ENCODE peak calls at places on chromosomes 2 and 18, in ten cellular contexts. B is cardiac muscle cell; Z is Caco-2; X is CD8-positive, alpha-beta T cell; J is HFF-Myc; L is epithelial cell of esophagus; V is CD8-positive, alpha-beta memory T cell; G is cardiac fibroblast; K is GM12865; Q is right cardiac atrium. M is an unnamed sample.

GRCh38 chr2:164898475-164898874 is 56.9 kb downstream of the SLC38A11 start:
- DNase-seq in B (no peak), Z (peak), X (no peak), J (no peak), L (peak), V (no peak), G (peak), K (no peak), Q (no peak), M (no peak)

GRCh38 chr2:218005486-218005885 is 2.7 kb upstream of the TNS1 start:
- DNase-seq in B (no peak), Z (no peak), X (no peak), J (no peak), L (peak), V (no peak), G (no peak), K (no peak), Q (peak), M (no peak)

GRCh38 chr18:77905449-77906055 is 655.9 kb downstream of the GALR1 start:
- DNase-seq in B (no peak), Z (no peak), X (no peak), J (no peak), L (no peak), V (no peak), G (no peak), K (no peak), Q (no peak), M (no peak)

GRCh38 chr2:129092871-129093385 is 774.3 kb upstream of the HS6ST1 start:
- DNase-seq in B (no peak), Z (no peak), X (no peak), J (no peak), L (no peak), V (no peak), G (no peak), K (no peak), Q (no peak), M (no peak)

GRCh38 chr18:36340232-36340631 is 42.7 kb downstream of the FHOD3 start:
- DNase-seq in B (no peak), Z (no peak), X (no peak), J (no peak), L (no peak), V (no peak), G (no peak), K (no peak), Q (no peak), M (no peak)

GRCh38 chr2:19409001-19409400 is 50.6 kb upstream of the OSR1 start:
- DNase-seq in B (no peak), Z (no peak), X (no peak), J (no peak), L (peak), V (no peak), G (peak), K (no peak), Q (no peak), M (no peak)

GRCh38 chr2:29228276-29228675 is 113.1 kb downstream of the CLIP4 start:
- DNase-seq in B (no peak), Z (no peak), X (no peak), J (no peak), L (peak), V (no peak), G (no peak), K (no peak), Q (no peak), M (no peak)

GRCh38 chr18:41761329-41762028 is 193.6 kb upstream of the PIK3C3 start:
- DNase-seq in B (no peak), Z (no peak), X (no peak), J (peak), L (peak), V (no peak), G (peak), K (no peak), Q (no peak), M (no peak)

GRCh38 chr2:176136375-176137248 is 7.1 kb downstream of the HOXD8 start:
- DNase-seq in B (peak), Z (peak), X (no peak), J (no peak), L (peak), V (no peak), G (no peak), K (no peak), Q (peak), M (no peak)

GRCh38 chr2:216349366-216349765 is 22.9 kb downstream of the MARCHF4 start:
- DNase-seq in B (peak), Z (no peak), X (no peak), J (no peak), L (no peak), V (no peak), G (no peak), K (no peak), Q (no peak), M (no peak)

GRCh38 chr2:18209934-18210639 is 331.6 kb downstream of the KCNS3 start:
- DNase-seq in B (no peak), Z (peak), X (no peak), J (no peak), L (peak), V (no peak), G (no peak), K (no peak), Q (no peak), M (no peak)

GRCh38 chr2:222813177-222813843 is 47.5 kb upstream of the ACSL3 start:
- DNase-seq in B (no peak), Z (no peak), X (no peak), J (no peak), L (peak), V (no peak), G (no peak), K (peak), Q (no peak), M (no peak)

GRCh38 chr2:229591611-229592010 is 122.7 kb downstream of the DNER start:
- DNase-seq in B (no peak), Z (no peak), X (no peak), J (no peak), L (no peak), V (no peak), G (no peak), K (no peak), Q (no peak), M (no peak)

GRCh38 chr2:186590538-186591441 is 934 bp downstream of the ITGAV start:
- DNase-seq in B (peak), Z (peak), X (no peak), J (no peak), L (peak), V (peak), G (peak), K (peak), Q (no peak), M (no peak)

GRCh38 chr18:79855147-79855910 is 57.6 kb downstream of the KCNG2 start:
- DNase-seq in B (no peak), Z (no peak), X (no peak), J (no peak), L (no peak), V (no peak), G (no peak), K (peak), Q (no peak), M (peak)

GRCh38 chr2:120398961-120399888 is 53.3 kb downstream of the INHBB start:
- DNase-seq in B (no peak), Z (peak), X (no peak), J (no peak), L (peak), V (no peak), G (no peak), K (no peak), Q (no peak), M (no peak)

GRCh38 chr2:27264253-27264752 is 1.5 kb upstream of the SLC30A3 start:
- DNase-seq in B (peak), Z (peak), X (no peak), J (no peak), L (no peak), V (peak), G (no peak), K (no peak), Q (no peak), M (no peak)

GRCh38 chr2:27264753-27265535 is 2.1 kb upstream of the SLC30A3 start:
- DNase-seq in B (peak), Z (peak), X (peak), J (no peak), L (peak), V (peak), G (peak), K (peak), Q (peak), M (no peak)

GRCh38 chr2:27261926-27262298 is 935 bp downstream of the SLC30A3 start:
- DNase-seq in B (no peak), Z (no peak), X (no peak), J (no peak), L (no peak), V (no peak), G (no peak), K (no peak), Q (no peak), M (no peak)

GRCh38 chr2:27262379-27263286 is at the start of gene SLC30A3:
- DNase-seq in B (peak), Z (peak), X (no peak), J (no peak), L (peak), V (peak), G (peak), K (peak), Q (peak), M (no peak)

GRCh38 chr2:27263287-27264252 is 723 bp upstream of the SLC30A3 start:
- DNase-seq in B (peak), Z (no peak), X (no peak), J (no peak), L (no peak), V (no peak), G (no peak), K (no peak), Q (no peak), M (no peak)
- H3K4me3 ChIP-seq in B (peak), Z (peak), X (peak), J (peak), L (peak), V (peak), G (peak), K (peak), Q (peak), M (no peak)

DNA sequence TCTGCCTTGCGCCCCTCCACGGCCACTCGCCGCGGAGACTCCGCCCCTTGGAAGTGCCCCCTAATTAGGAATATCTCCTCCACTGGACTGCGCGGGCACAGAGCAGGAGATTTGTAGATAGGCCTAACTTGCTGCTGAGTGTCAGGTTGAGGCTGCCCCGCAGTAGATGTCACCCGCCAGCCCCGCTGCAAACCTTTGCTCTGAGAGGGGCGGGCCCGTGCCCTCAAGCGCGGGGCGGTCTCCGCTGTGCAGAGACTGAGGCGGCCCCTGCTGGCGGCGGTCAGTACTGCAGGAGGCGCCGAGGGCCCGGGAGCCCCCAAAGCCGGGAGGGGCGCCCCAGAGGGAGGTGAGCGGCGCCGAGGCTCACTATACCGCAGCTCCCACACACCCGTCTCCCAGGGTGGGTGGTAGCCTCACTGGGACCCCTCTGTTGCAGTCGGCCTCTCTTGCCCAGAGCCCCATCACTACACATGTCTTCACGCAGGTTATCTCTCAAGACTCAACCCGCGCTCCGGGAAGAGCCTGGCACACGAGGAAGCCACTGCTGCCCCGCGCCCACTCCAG is 2.9 kb upstream of the NEURL3 start:
- DNase-seq in B (peak), Z (no peak), X (peak), J (no peak), L (peak), V (peak), G (peak), K (peak), Q (peak), M (peak)
- H3K4me3 ChIP-seq in B (no peak), Z (no peak), X (peak), J (no peak), L (peak), V (peak), G (peak), K (no peak), Q (peak), M (no peak)

GRCh38 chr2:48320747-48321146 is 209.2 kb upstream of the STON1 start:
- DNase-seq in B (no peak), Z (no peak), X (no peak), J (no peak), L (peak), V (no peak), G (no peak), K (no peak), Q (no peak), M (no peak)

GRCh38 chr2:48318118-48318517 is 211.8 kb upstream of the STON1 start:
- DNase-seq in B (no peak), Z (no peak), X (no peak), J (no peak), L (no peak), V (no peak), G (no peak), K (no peak), Q (no peak), M (no peak)

GRCh38 chr2:48315847-48316194 is 214.1 kb upstream of the STON1 start:
- DNase-seq in B (peak), Z (peak), X (no peak), J (no peak), L (peak), V (no peak), G (no peak), K (peak), Q (no peak), M (peak)

GRCh38 chr2:48319863-48320262 is 210.1 kb upstream of the STON1 start:
- DNase-seq in B (no peak), Z (no peak), X (no peak), J (no peak), L (no peak), V (no peak), G (no peak), K (no peak), Q (no peak), M (no peak)

DNA sequence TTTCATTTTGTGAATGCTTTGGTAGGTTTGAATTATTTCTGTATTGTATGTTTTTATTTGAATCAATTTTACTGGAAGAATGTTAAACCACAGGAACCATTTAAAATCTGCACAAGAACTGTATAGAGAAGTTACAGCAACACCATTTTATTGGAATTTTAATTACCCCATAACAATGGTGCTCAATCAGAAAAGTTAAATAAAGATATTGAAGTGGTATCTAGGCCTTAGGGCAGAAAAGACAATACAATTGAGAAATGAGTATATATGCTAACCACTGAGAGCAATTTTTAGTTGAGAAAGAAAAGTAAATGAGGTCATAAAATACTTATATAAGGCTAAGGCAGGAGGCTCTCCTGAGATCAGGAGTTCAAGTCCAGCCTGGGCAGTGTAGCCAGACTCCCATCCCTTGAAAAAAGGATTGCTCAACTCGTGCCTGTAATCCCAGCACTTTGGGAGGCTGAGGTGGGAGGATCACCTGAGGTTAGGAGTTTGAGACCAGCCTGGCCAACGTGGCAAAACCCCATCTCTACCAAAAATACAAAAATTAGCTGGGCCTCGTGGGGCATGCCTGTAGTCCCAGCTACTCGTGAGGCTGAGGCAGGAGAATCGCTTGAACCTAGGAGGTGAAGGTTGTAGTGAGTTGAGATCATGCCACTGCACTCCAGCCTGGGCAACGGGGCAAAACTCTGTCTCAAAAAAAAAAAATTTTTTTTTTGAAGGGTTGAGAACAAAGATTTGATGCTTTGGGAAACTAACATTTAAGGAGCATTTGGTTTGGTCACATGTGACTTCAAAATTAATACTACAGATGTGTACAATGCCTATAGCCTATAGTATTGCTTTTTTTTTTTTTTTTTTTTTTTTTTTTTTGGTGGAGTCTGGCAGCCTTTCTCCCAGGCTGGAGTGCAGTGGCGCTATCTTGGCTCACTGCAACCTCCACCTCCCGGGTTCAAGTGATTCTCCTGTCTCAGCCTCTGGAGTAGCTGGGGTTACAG is 212.9 kb upstream of the STON1 start:
- DNase-seq in B (no peak), Z (no peak), X (no peak), J (no peak), L (no peak), V (no peak), G (no peak), K (peak), Q (no peak), M (no peak)
- H3K4me3 ChIP-seq in B (no peak), Z (peak), X (no peak), J (peak), L (peak), V (no peak), G (no peak), K (peak), Q (no peak), M (no peak)

GRCh38 chr2:23404426-23404825 is 19.4 kb downstream of the KLHL29 start:
- DNase-seq in B (peak), Z (no peak), X (no peak), J (peak), L (peak), V (no peak), G (peak), K (peak), Q (peak), M (peak)
- H3K4me3 ChIP-seq in B (no peak), Z (no peak), X (no peak), J (no peak), L (no peak), V (no peak), G (no peak), K (no peak), Q (no peak), M (no peak)

GRCh38 chr2:79327460-79327859 is 167.9 kb upstream of the REG3A start:
- DNase-seq in B (peak), Z (no peak), X (no peak), J (no peak), L (no peak), V (no peak), G (no peak), K (no peak), Q (no peak), M (no peak)
- H3K4me3 ChIP-seq in B (no peak), Z (no peak), X (no peak), J (no peak), L (no peak), V (no peak), G (no peak), K (no peak), Q (no peak), M (no peak)

GRCh38 chr18:55407191-55407590 is 180.8 kb downstream of the TCF4 start:
- DNase-seq in B (no peak), Z (no peak), X (no peak), J (no peak), L (no peak), V (no peak), G (no peak), K (no peak), Q (no peak), M (no peak)
- H3K4me3 ChIP-seq in B (no peak), Z (no peak), X (no peak), J (no peak), L (no peak), V (no peak), G (no peak), K (no peak), Q (no peak), M (no peak)

M was measured in DND-41.